ENCODE peak calls at places on chromosomes 2 and 18, in ten cellular contexts. O is HT1080; L is neural crest cell; T is HL-60; Y is lung; S is left ventricle myocardium superior; K is NCI-H524 treated with DMSO at 0.1 percent for 48 hours; N is stimulated activated CD4-positive, alpha-beta T cell treated with anti-CD3 and anti-CD28 coated beads, Interleukin-2, amount 100 ng/mL, for 48 hours; R is AG20443; V is retina. J is an unnamed sample.

GRCh38 chr2:148875387-148876051 is 492 bp downstream of the KIF5C start:
- DNase-seq in O (no peak), L (no peak), T (no peak), Y (no peak), S (no peak), K (no peak), N (peak), R (peak), V (peak), J (no peak)

GRCh38 chr2:17918789-17919188 is 40.3 kb downstream of the KCNS3 start:
- DNase-seq in O (peak), L (no peak), T (no peak), Y (no peak), S (no peak), K (no peak), N (no peak), R (no peak), V (no peak), J (no peak)

GRCh38 chr2:153667475-153667874 is 188.9 kb upstream of the RPRM start:
- DNase-seq in O (no peak), L (no peak), T (no peak), Y (no peak), S (no peak), K (no peak), N (no peak), R (no peak), V (no peak), J (no peak)

GRCh38 chr2:29260151-29260772 is 145.0 kb downstream of the CLIP4 start:
- DNase-seq in O (peak), L (no peak), T (no peak), Y (no peak), S (no peak), K (no peak), N (no peak), R (no peak), V (no peak), J (no peak)

GRCh38 chr2:100819365-100820345 is at the start of gene NPAS2:
- DNase-seq in O (peak), L (peak), T (no peak), Y (no peak), S (peak), K (no peak), N (no peak), R (peak), V (peak), J (no peak)

GRCh38 chr2:215685218-215685962 is 249.5 kb upstream of the FN1 start:
- DNase-seq in O (no peak), L (no peak), T (no peak), Y (no peak), S (no peak), K (no peak), N (no peak), R (peak), V (no peak), J (no peak)

GRCh38 chr2:238712011-238712410 is 135.9 kb upstream of the TWIST2 start:
- DNase-seq in O (no peak), L (no peak), T (no peak), Y (no peak), S (no peak), K (no peak), N (no peak), R (no peak), V (no peak), J (no peak)

GRCh38 chr2:171600126-171600525 is 77.9 kb downstream of the CYBRD1 start:
- DNase-seq in O (no peak), L (no peak), T (no peak), Y (no peak), S (no peak), K (no peak), N (no peak), R (no peak), V (no peak), J (no peak)

GRCh38 chr2:110106642-110107041 is 9.0 kb downstream of the MALL start:
- DNase-seq in O (peak), L (no peak), T (no peak), Y (peak), S (no peak), K (no peak), N (no peak), R (no peak), V (no peak), J (no peak)

GRCh38 chr2:70957838-70958237 is 20.6 kb upstream of the ANKRD53 start:
- DNase-seq in O (no peak), L (no peak), T (no peak), Y (peak), S (no peak), K (no peak), N (no peak), R (peak), V (no peak), J (no peak)

GRCh38 chr18:57768557-57769326 is 34.4 kb downstream of the ATP8B1 start:
- DNase-seq in O (peak), L (no peak), T (no peak), Y (no peak), S (no peak), K (no peak), N (no peak), R (peak), V (no peak), J (no peak)

GRCh38 chr2:20443276-20443920 is 3.5 kb upstream of the RHOB start:
- DNase-seq in O (peak), L (peak), T (no peak), Y (peak), S (no peak), K (peak), N (no peak), R (no peak), V (peak), J (no peak)

GRCh38 chr18:62611395-62612241 is 88.8 kb downstream of the ZCCHC2 start:
- DNase-seq in O (no peak), L (no peak), T (no peak), Y (no peak), S (peak), K (no peak), N (no peak), R (no peak), V (peak), J (no peak)

GRCh38 chr2:124973396-124973795 is 948.3 kb downstream of the CNTNAP5 start:
- DNase-seq in O (peak), L (no peak), T (no peak), Y (no peak), S (no peak), K (no peak), N (no peak), R (no peak), V (no peak), J (no peak)

GRCh38 chr2:177165103-177165583 is 47.5 kb upstream of the HNRNPA3 start:
- DNase-seq in O (peak), L (peak), T (no peak), Y (no peak), S (peak), K (no peak), N (no peak), R (peak), V (peak), J (peak)

GRCh38 chr2:25421746-25422431 is 80.2 kb upstream of the DNMT3A start:
- DNase-seq in O (no peak), L (no peak), T (no peak), Y (no peak), S (no peak), K (no peak), N (no peak), R (no peak), V (no peak), J (no peak)

GRCh38 chr2:190791347-190791982 is 89.2 kb upstream of the GLS start:
- DNase-seq in O (peak), L (no peak), T (no peak), Y (peak), S (peak), K (no peak), N (peak), R (peak), V (no peak), J (no peak)

GRCh38 chr18:35730738-35731370 is 149.3 kb downstream of the GALNT1 start:
- DNase-seq in O (no peak), L (no peak), T (no peak), Y (no peak), S (peak), K (no peak), N (no peak), R (no peak), V (no peak), J (no peak)

GRCh38 chr2:151481744-151482143 is 72.0 kb downstream of the RIF1 start:
- DNase-seq in O (no peak), L (no peak), T (no peak), Y (no peak), S (no peak), K (no peak), N (peak), R (no peak), V (no peak), J (no peak)

GRCh38 chr2:222615320-222615719 is 40.6 kb downstream of the FARSB start:
- DNase-seq in O (no peak), L (no peak), T (no peak), Y (no peak), S (no peak), K (no peak), N (no peak), R (no peak), V (no peak), J (no peak)

GRCh38 chr2:241603686-241604085 is 33.3 kb downstream of the THAP4 start:
- DNase-seq in O (no peak), L (no peak), T (no peak), Y (no peak), S (no peak), K (no peak), N (no peak), R (no peak), V (no peak), J (no peak)

GRCh38 chr2:75031906-75032803 is 73.7 kb downstream of the POLE4 start:
- DNase-seq in O (no peak), L (no peak), T (no peak), Y (no peak), S (no peak), K (no peak), N (no peak), R (no peak), V (no peak), J (no peak)

GRCh38 chr2:45937990-45938389 is 286.5 kb downstream of the PRKCE start:
- DNase-seq in O (no peak), L (no peak), T (no peak), Y (no peak), S (no peak), K (no peak), N (no peak), R (no peak), V (no peak), J (no peak)

GRCh38 chr2:112156152-112156986 is 18.2 kb downstream of the FBLN7 start:
- DNase-seq in O (peak), L (no peak), T (no peak), Y (no peak), S (no peak), K (no peak), N (no peak), R (peak), V (no peak), J (no peak)